ENCODE peak calls at places on chromosomes 4 and X, in six cellular contexts. C is lung, F is lower lobe of right lung, L is HCT116, P is breast epithelium, Y is ovary. O is an unnamed sample. For H3K27me3, the result is how much of the 10 kb centered on the place peaks cover.

GRCh38 chr4:129144755-129145206 is 48.8 kb downstream of the C4orf33 start:
- DNase-seq in C (no peak), F (no peak), L (no peak), P (no peak), Y (no peak), O (no peak)

GRCh38 chr4:56626963-56627362 is 54.1 kb downstream of the HOPX start:
- DNase-seq in C (no peak), F (no peak), L (no peak), P (no peak), Y (no peak), O (no peak)

GRCh38 chr4:130747842-130748241 is 1651.9 kb downstream of the C4orf33 start:
- DNase-seq in C (no peak), F (no peak), L (peak), P (no peak), Y (no peak), O (no peak)

GRCh38 chrX:130874751-130875150 is 28.3 kb downstream of the ENOX2 start:
- DNase-seq in C (no peak), F (no peak), L (no peak), P (no peak), Y (no peak), O (no peak)

GRCh38 chr4:20195071-20195885 is 56.4 kb upstream of the SLIT2 start:
- DNase-seq in C (no peak), F (no peak), L (no peak), P (no peak), Y (no peak), O (no peak)

GRCh38 chr4:996030-996993 is 3.1 kb upstream of the SLC26A1 start:
- DNase-seq in C (no peak), F (no peak), L (no peak), P (no peak), Y (peak), O (no peak)

GRCh38 chr4:37244583-37245390 is at the start of gene NWD2:
- DNase-seq in C (no peak), F (peak), L (no peak), P (no peak), Y (no peak), O (peak)

GRCh38 chr4:104073245-104073644 is 353.5 kb upstream of the TACR3 start:
- DNase-seq in C (no peak), F (no peak), L (no peak), P (no peak), Y (no peak), O (no peak)

GRCh38 chr4:147842573-147842972 is 110.7 kb downstream of the ARHGAP10 start:
- DNase-seq in C (no peak), F (no peak), L (no peak), P (no peak), Y (no peak), O (peak)

GRCh38 chr4:57119054-57119651 is 9.0 kb upstream of the IGFBP7 start:
- DNase-seq in C (no peak), F (no peak), L (no peak), P (peak), Y (peak), O (peak)

GRCh38 chrX:49876750-49877149 is 2.5 kb upstream of the USP27X start:
- DNase-seq in C (no peak), F (no peak), L (peak), P (no peak), Y (no peak), O (no peak)

GRCh38 chr4:153513596-153513995 is 47.4 kb downstream of the TMEM131L start:
- DNase-seq in C (no peak), F (no peak), L (peak), P (no peak), Y (no peak), O (no peak)

GRCh38 chr4:41418444-41418843 is 119.5 kb upstream of the LIMCH1 start:
- DNase-seq in C (no peak), F (no peak), L (no peak), P (peak), Y (no peak), O (peak)

GRCh38 chr4:27088491-27088890 is 227.8 kb downstream of the STIM2 start:
- DNase-seq in C (no peak), F (no peak), L (no peak), P (peak), Y (no peak), O (no peak)

GRCh38 chr4:123397276-123398150 is 918 bp downstream of the SPRY1 start:
- DNase-seq in C (peak), F (peak), L (peak), P (no peak), Y (peak), O (no peak)

GRCh38 chrX:111445485-111445884 is 33.5 kb upstream of the DCX start:
- DNase-seq in C (no peak), F (no peak), L (peak), P (no peak), Y (no peak), O (no peak)

GRCh38 chr4:119087121-119087520 is 48.5 kb upstream of the MYOZ2 start:
- DNase-seq in C (no peak), F (no peak), L (no peak), P (no peak), Y (no peak), O (no peak)

GRCh38 chrX:108735087-108735679 is 1.2 kb downstream of the IRS4 start:
- DNase-seq in C (no peak), F (no peak), L (no peak), P (no peak), Y (peak), O (no peak)

GRCh38 chrX:108737754-108738153 is 1.4 kb upstream of the IRS4 start:
- DNase-seq in C (no peak), F (no peak), L (no peak), P (no peak), Y (no peak), O (no peak)

GRCh38 chrX:108736509-108737479 is at the start of gene IRS4:
- DNase-seq in C (no peak), F (peak), L (no peak), P (no peak), Y (peak), O (no peak)

GRCh38 chrX:108734426-108734825 is 1.9 kb downstream of the IRS4 start:
- DNase-seq in C (no peak), F (no peak), L (no peak), P (no peak), Y (no peak), O (no peak)

GRCh38 chrX:108735680-108736508 is 469 bp downstream of the IRS4 start:
- DNase-seq in C (no peak), F (no peak), L (no peak), P (no peak), Y (peak), O (no peak)
- H3K4me3 ChIP-seq in C (no peak), F (peak), L (no peak), P (peak), Y (peak), O (peak)

GRCh38 chr4:110032603-110033002 is 119.9 kb downstream of the EGF start:
- DNase-seq in C (no peak), F (no peak), L (no peak), P (no peak), Y (no peak), O (no peak)

GRCh38 chr4:110033994-110034393 is 121.3 kb downstream of the EGF start:
- DNase-seq in C (no peak), F (no peak), L (no peak), P (no peak), Y (no peak), O (no peak)
- H3K27me3 ChIP-seq in C (under half), F (under half), L (under half), P (under half), Y (under half), O (under half)

DNA sequence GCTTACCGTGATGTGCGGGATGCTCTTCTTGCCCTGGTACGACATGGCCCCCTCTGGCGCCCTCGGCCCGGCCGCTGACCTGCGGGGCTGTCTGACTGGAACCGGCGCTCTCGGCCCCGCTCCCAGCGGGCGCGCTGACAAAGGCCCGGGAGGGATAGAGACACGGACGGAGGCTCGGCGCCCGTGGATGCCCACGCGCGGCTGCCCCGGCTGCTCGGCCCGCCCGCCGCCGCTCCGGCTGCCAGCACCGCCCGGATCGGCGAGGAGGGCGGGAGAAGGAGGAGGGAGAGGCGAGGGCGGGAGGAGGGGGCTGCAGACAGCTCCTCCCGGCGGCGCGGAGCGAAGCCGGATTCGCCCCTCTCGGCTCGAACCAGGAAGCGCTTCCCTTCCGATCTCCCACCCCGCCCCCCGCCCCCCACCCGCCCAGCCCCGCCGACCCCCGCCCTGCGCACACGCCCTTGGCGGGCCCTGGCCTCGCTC is 4.6 kb downstream of the CRMP1 start:
- DNase-seq in C (no peak), F (no peak), L (no peak), P (no peak), Y (no peak), O (no peak)
- H3K4me3 ChIP-seq in C (peak), F (peak), L (no peak), P (peak), Y (peak), O (peak)

GRCh38 chrX:56313308-56313707 is 81.2 kb downstream of the KLF8 start:
- DNase-seq in C (no peak), F (no peak), L (no peak), P (no peak), Y (no peak), O (no peak)
- H3K27me3 ChIP-seq in C (under half), F (under half), L (under half), P (under half), Y (under half), O (under half)

O was measured in dorsolateral prefrontal cortex.